ENCODE peak calls at places on chromosomes 4 and X, in six cellular contexts. O is mammary epithelial cell, Z is OCI-LY7, B is adrenal gland, J is IMR-90, R is ovary. V is an unnamed sample.

GRCh38 chr4:102439835-102440234 is 61.3 kb upstream of the NFKB1 start:
- DNase-seq in J (peak; percentile 84), R (no peak), Z (no peak), O (peak; percentile 45), B (no peak), V (no peak)

GRCh38 chrX:63959975-63960374 is 175.0 kb upstream of the ARHGEF9 start:
- DNase-seq in B (no peak), Z (no peak), O (no peak), J (no peak), R (no peak), V (no peak)

GRCh38 chr4:140343303-140343702 is 30.1 kb upstream of the SCOC start:
- DNase-seq in R (peak; percentile 22), O (peak; percentile 25), B (peak; percentile 20), Z (no peak), J (no peak), V (no peak)

GRCh38 chr4:139219450-139220055 is 42.5 kb upstream of the ELF2 start:
- DNase-seq in J (no peak), R (no peak), Z (no peak), B (no peak), O (no peak), V (no peak)

GRCh38 chrX:134821370-134821769 is 163.1 kb upstream of the PLAC1 start:
- DNase-seq in O (no peak), R (peak; percentile 46), J (peak; percentile 73), B (no peak), Z (no peak), V (no peak)

GRCh38 chr4:176271749-176272148 is 2.7 kb upstream of the ASB5 start:
- DNase-seq in B (no peak), O (peak; percentile 50), J (peak; percentile 70), Z (no peak), R (no peak), V (no peak)

GRCh38 chrX:76538860-76539259 is 111.3 kb downstream of the MAGEE1 start:
- DNase-seq in B (no peak), J (no peak), R (no peak), O (no peak), Z (no peak), V (no peak)

GRCh38 chrX:134847133-134847532 is 143.7 kb upstream of the SMIM10 start:
- DNase-seq in B (no peak), R (no peak), O (no peak), J (no peak), Z (no peak), V (no peak)

GRCh38 chr4:25807101-25807728 is 55.6 kb downstream of the SEL1L3 start:
- DNase-seq in B (no peak), O (no peak), Z (no peak), J (peak; percentile 44), R (no peak), V (no peak)

GRCh38 chr4:137510866-137511265 is 21.4 kb downstream of the PCDH18 start:
- DNase-seq in J (peak; percentile 96), B (no peak), Z (no peak), O (peak; percentile 58), R (peak; percentile 36), V (no peak)

GRCh38 chr4:138175337-138175794 is 66.8 kb downstream of the SLC7A11 start:
- DNase-seq in R (no peak), J (peak; percentile 61), O (no peak), B (no peak), Z (no peak), V (no peak)

GRCh38 chrX:40402771-40403533 is 177.8 kb upstream of the ATP6AP2 start:
- DNase-seq in O (peak; percentile 14), J (peak; percentile 46), R (peak; percentile 30), Z (no peak), B (peak; percentile 54), V (no peak)

GRCh38 chr4:72817012-72817411 is 248.0 kb upstream of the ADAMTS3 start:
- DNase-seq in O (no peak), B (no peak), Z (no peak), J (no peak), R (no peak), V (peak; percentile 44)
- H3K4me3 ChIP-seq in O (no peak overlapping the region), B (no peak overlapping the region), Z (no peak overlapping the region), J (no peak overlapping the region), R (no peak overlapping the region), V (no peak overlapping the region)

GRCh38 chr4:87493147-87493546 is 36.0 kb downstream of the SPARCL1 start:
- DNase-seq in R (no peak), Z (no peak), B (no peak), J (no peak), O (no peak), V (no peak)

GRCh38 chr4:87491436-87491835 is 37.7 kb downstream of the SPARCL1 start:
- DNase-seq in Z (no peak), O (no peak), B (no peak), R (no peak), J (no peak), V (no peak)

GRCh38 chr4:87489678-87490077 is 39.5 kb downstream of the SPARCL1 start:
- DNase-seq in O (no peak), J (no peak), B (no peak), R (no peak), Z (no peak), V (no peak)

GRCh38 chr4:87490664-87491369 is 38.4 kb downstream of the SPARCL1 start:
- DNase-seq in O (no peak), Z (no peak), J (no peak), R (no peak), B (no peak), V (no peak)

DNA sequence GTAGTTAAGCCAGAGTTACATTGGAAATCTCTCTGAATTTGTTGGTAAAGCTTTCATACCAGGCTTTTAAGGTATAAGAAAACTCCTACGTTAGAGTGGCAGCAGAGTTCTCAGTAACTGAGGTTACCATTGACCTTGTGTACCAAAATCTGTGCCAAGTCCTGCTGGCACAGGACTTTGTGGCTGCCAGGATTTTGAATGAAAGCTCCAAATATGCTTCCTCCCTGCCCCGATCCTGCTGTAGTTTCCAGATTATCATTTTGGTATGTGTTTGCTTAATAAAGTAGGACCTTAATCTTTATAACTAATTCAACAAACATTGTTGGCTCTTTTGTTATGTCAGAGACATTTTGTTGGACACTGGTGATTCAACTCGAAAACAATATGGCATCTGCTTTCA is 36.6 kb downstream of the SPARCL1 start:
- DNase-seq in B (no peak), Z (no peak), O (no peak), R (no peak), J (no peak), V (no peak)
- H3K4me1 ChIP-seq in B (peaks cover 18% of the 10 kb centered on the region), Z (no peaks in the 10 kb centered on the region), O (no peaks in the 10 kb centered on the region), R (peaks cover under 1% of the 10 kb centered on the region), J (no peaks in the 10 kb centered on the region), V (peaks cover 4% of the 10 kb centered on the region)

GRCh38 chr4:173328236-173328901 is 5.8 kb downstream of the HMGB2 start:
- DNase-seq in R (no peak), B (no peak), J (peak; percentile 7), O (no peak), Z (no peak), V (no peak)
- H3K36me3 ChIP-seq in R (no peaks in the 10 kb centered on the region), B (no peaks in the 10 kb centered on the region), J (peaks cover 6% of the 10 kb centered on the region), O (peaks cover 23% of the 10 kb centered on the region), Z (peaks cover 96% of the 10 kb centered on the region), V (no peaks in the 10 kb centered on the region)

GRCh38 chr4:60034371-60034770 is 1165.8 kb upstream of the ADGRL3 start:
- DNase-seq in O (no peak), R (no peak), Z (no peak), B (no peak), J (no peak), V (no peak)
- H3K4me3 ChIP-seq in O (no peak overlapping the region), R (no peak overlapping the region), Z (no peak overlapping the region), B (no peak overlapping the region), J (no peak overlapping the region), V (no peak overlapping the region)

DNA sequence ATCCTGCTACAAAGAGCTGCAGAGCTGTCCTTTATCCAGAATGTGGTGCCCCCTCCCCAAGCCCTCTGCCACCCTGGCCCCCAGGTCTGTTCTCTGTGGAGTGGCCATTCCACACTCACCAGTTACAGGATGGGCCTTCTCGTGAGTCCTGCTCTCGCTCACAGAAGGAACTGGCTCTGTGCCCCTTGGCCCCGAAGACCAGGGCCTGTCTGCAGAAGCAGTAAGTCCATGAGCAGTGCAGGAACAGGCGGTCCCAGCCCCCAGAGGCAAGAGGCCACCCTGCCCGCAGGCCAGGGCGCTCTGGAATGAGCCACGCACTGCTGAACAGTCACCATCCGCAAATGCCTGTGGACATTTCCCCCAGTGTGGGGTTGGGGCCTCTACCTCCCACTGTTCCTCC is 92.2 kb downstream of the DCTD start:
- DNase-seq in B (no peak), R (no peak), O (no peak), J (no peak), Z (no peak), V (no peak)
- H3K4me1 ChIP-seq in B (no peaks in the 10 kb centered on the region), R (no peaks in the 10 kb centered on the region), O (no peaks in the 10 kb centered on the region), J (no peaks in the 10 kb centered on the region), Z (no peaks in the 10 kb centered on the region), V (no peaks in the 10 kb centered on the region)

DNA sequence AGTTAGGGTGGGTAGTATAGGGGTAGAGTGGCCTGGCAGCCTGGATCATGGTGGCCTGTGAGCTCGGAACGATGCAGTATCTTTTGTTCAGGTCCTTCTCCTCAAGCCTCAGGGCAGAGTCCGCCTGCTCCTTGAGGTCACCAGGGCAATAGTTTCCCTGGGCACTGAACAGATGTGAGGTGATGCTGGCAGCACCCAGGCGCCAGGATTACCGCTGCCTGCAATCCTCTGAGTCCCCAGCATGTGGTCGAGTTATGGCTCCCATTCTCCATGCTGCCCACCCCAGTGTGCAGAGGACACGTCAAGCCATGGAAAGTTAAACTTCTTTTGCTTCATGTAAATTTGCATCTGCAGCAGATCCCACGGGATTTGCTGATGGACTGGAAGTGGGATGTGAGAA is 38.7 kb downstream of the NEIL3 start:
- DNase-seq in J (no peak), B (no peak), R (no peak), O (no peak), Z (no peak), V (no peak)
- H3K36me3 ChIP-seq in J (no peaks in the 10 kb centered on the region), B (no peaks in the 10 kb centered on the region), R (no peaks in the 10 kb centered on the region), O (peaks cover 7% of the 10 kb centered on the region), Z (peaks cover 78% of the 10 kb centered on the region), V (no peaks in the 10 kb centered on the region)

GRCh38 chr4:113621633-113622032 is 139.9 kb downstream of the CAMK2D start:
- DNase-seq in B (no peak), Z (no peak), O (no peak), R (no peak), J (no peak), V (no peak)

GRCh38 chr4:113616443-113616842 is 145.1 kb downstream of the CAMK2D start:
- DNase-seq in Z (no peak), O (peak; percentile 58), B (no peak), J (no peak), R (no peak), V (no peak)

GRCh38 chr4:113617195-113617594 is 144.3 kb downstream of the CAMK2D start:
- DNase-seq in J (no peak), O (no peak), R (no peak), Z (no peak), B (no peak), V (no peak)

GRCh38 chr4:113620032-113620431 is 141.5 kb downstream of the CAMK2D start:
- DNase-seq in B (no peak), O (no peak), R (no peak), J (no peak), Z (peak; percentile 39), V (no peak)

DNA sequence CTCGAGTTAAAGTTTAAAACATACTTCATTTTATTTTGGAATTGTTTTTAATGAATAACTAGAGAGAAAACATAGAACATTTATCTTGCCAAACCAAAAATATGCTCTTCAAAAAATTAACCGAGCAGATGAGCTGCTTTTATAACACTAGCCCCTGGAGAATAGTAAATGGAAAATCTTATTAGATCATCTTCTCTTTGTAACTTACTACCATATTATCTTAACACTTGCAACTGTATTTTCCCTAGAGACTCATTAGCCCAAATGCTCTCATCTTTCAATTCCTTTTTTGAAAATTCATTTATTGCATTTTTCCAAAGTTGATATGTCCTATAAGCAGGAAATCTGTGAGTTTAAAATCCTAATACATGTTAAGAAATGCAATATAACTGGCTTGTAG is 143.3 kb downstream of the CAMK2D start:
- DNase-seq in Z (peak; percentile 55), B (no peak), J (no peak), R (no peak), O (no peak), V (no peak)
- H3K4me3 ChIP-seq in Z (no peak overlapping the region), B (no peak overlapping the region), J (no peak overlapping the region), R (no peak overlapping the region), O (no peak overlapping the region), V (no peak overlapping the region)

GRCh38 chr4:76950846-76951321 is 1.3 kb downstream of the SEPTIN11 start:
- DNase-seq in Z (peak; percentile 7), B (no peak), R (no peak), O (peak; percentile 71), J (peak; percentile 52), V (peak; percentile 55)
- H3K4me1 ChIP-seq in Z (peaks cover 8% of the 10 kb centered on the region), B (peaks cover 16% of the 10 kb centered on the region), R (peaks cover 10% of the 10 kb centered on the region), O (peaks cover 19% of the 10 kb centered on the region), J (peaks cover 12% of the 10 kb centered on the region), V (peaks cover 2% of the 10 kb centered on the region)